ENCODE peak calls at places on chromosomes 4 and X, in nine cellular contexts. E, K, Z, V, N, R, Y, M and H are unnamed samples.

GRCh38 chrX:86604620-86605019 is 456.4 kb downstream of the DACH2 start:
- DNase-seq in E (no peak), Y (no peak), V (peak; percentile 42), N (no peak), M (no peak), R (no peak), K (no peak), Z (no peak), H (no peak)

GRCh38 chrX:129139837-129140679 is 383.2 kb downstream of the SMARCA1 start:
- DNase-seq in R (no peak), Z (no peak), M (no peak), Y (no peak), N (no peak), V (no peak), K (no peak), E (no peak), H (no peak)

GRCh38 chrX:139739138-139739537 is 31.2 kb upstream of the MCF2 start:
- DNase-seq in R (no peak), Z (peak; percentile 0), M (no peak), N (no peak), V (no peak), E (peak; percentile 80), K (no peak), Y (peak; percentile 19), H (no peak)

GRCh38 chrX:13076176-13076956 is 31.9 kb upstream of the FAM9C start:
- DNase-seq in M (no peak), Y (no peak), Z (no peak), R (no peak), E (peak; percentile 17), K (no peak), V (no peak), N (no peak), H (no peak)

GRCh38 chr4:114043116-114043515 is 63.7 kb upstream of the ARSJ start:
- DNase-seq in V (no peak), K (no peak), R (no peak), M (no peak), N (no peak), Y (peak; percentile 61), Z (no peak), E (peak; percentile 62), H (no peak)

GRCh38 chrX:40806511-40807220 is 71.3 kb upstream of the MED14 start:
- DNase-seq in Z (no peak), K (no peak), E (peak; percentile 28), N (no peak), V (no peak), M (no peak), Y (no peak), R (no peak), H (no peak)

GRCh38 chr4:15035152-15035551 is 32.9 kb downstream of the CPEB2 start:
- DNase-seq in N (no peak), V (no peak), Y (no peak), E (peak; percentile 16), M (no peak), K (no peak), Z (no peak), R (no peak), H (no peak)

GRCh38 chrX:133726642-133727041 is 258.8 kb downstream of the GPC3 start:
- DNase-seq in E (no peak), R (no peak), V (no peak), K (no peak), N (no peak), Z (no peak), M (no peak), Y (no peak), H (no peak)

GRCh38 chrX:81316163-81316562 is 114.3 kb downstream of the SH3BGRL start:
- DNase-seq in N (no peak), V (no peak), K (no peak), R (no peak), E (peak; percentile 80), M (no peak), Z (no peak), Y (no peak), H (no peak)

GRCh38 chr4:101604976-101605375 is 185.6 kb upstream of the BANK1 start:
- DNase-seq in N (no peak), M (no peak), Y (no peak), K (no peak), E (no peak), Z (no peak), V (no peak), R (no peak), H (no peak)

DNA sequence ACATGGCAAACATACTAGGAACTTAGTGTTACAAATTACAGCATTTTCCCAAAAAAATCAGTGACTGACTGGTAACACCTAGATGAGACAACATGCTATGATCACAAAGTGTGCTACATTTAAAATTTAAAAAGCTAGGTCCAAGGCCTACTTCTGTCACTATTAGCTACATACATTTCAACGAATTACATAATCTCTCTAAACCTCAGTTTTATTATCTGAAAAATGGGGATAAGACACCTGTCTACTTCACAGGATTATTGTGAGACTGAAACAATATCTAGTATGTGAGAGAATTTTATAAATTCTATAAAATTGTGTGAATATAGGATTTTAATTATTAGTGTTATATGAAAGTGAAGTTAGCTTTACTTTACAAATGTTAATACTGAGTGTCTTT is 228.5 kb downstream of the DCLK2 start:
- DNase-seq in N (no peak), E (no peak), M (no peak), K (no peak), V (no peak), R (no peak), Z (no peak), Y (no peak), H (no peak)
- H3K4me1 ChIP-seq in N (peaks cover 3% of the 10 kb centered on the region), E (peaks cover 41% of the 10 kb centered on the region), M (no peaks in the 10 kb centered on the region), K (peaks cover 12% of the 10 kb centered on the region), V (no peaks in the 10 kb centered on the region), R (no peaks in the 10 kb centered on the region), Z (no peaks in the 10 kb centered on the region), Y (peaks cover 3% of the 10 kb centered on the region), H (peaks cover 7% of the 10 kb centered on the region)

GRCh38 chr4:1211371-1211770 is 37.6 kb downstream of the CTBP1 start:
- DNase-seq in M (no peak), K (peak; percentile 69), V (no peak), Z (no peak), Y (no peak), R (no peak), N (peak; percentile 22), E (no peak), H (no peak)

GRCh38 chr4:1210971-1211370 is 38.0 kb downstream of the CTBP1 start:
- DNase-seq in M (no peak), V (no peak), K (peak; percentile 60), R (no peak), Z (no peak), Y (no peak), E (no peak), N (peak; percentile 40), H (peak; percentile 17)

GRCh38 chr4:1212546-1213335 is 36.2 kb downstream of the CTBP1 start:
- DNase-seq in N (peak; percentile 47), V (no peak), Y (no peak), Z (no peak), E (no peak), M (no peak), K (peak; percentile 67), R (no peak), H (no peak)

GRCh38 chr4:1213336-1213995 is 35.5 kb downstream of the CTBP1 start:
- DNase-seq in M (no peak), Y (no peak), K (peak; percentile 67), E (no peak), V (no peak), R (no peak), Z (no peak), N (peak; percentile 39), H (no peak)

GRCh38 chr4:1211951-1212545 is 36.9 kb downstream of the CTBP1 start:
- DNase-seq in Z (no peak), Y (no peak), K (peak; percentile 83), E (no peak), V (no peak), M (no peak), N (peak; percentile 82), R (no peak), H (no peak)
- H3K27ac ChIP-seq in Z (no peak overlapping the region), Y (no peak overlapping the region), K (no peak overlapping the region), E (no peak overlapping the region), V (no peak overlapping the region), M (no peak overlapping the region), N (no peak overlapping the region), R (no peak overlapping the region), H (peak overlapping the region; percentile 75)

GRCh38 chr4:73131281-73131680 is 61.8 kb upstream of the COX18 start:
- DNase-seq in K (no peak), N (no peak), E (no peak), Z (no peak), V (no peak), M (no peak), Y (no peak), R (no peak), H (no peak)
- H3K36me3 ChIP-seq in K (peaks cover 72% of the 10 kb centered on the region), N (no peaks in the 10 kb centered on the region), E (peaks cover 41% of the 10 kb centered on the region), Z (peaks cover 6% of the 10 kb centered on the region), V (peaks cover 54% of the 10 kb centered on the region), M (peaks cover 18% of the 10 kb centered on the region), Y (peaks cover 86% of the 10 kb centered on the region), R (peaks cover 9% of the 10 kb centered on the region), H (peaks cover 31% of the 10 kb centered on the region)

GRCh38 chr4:99087887-99088484 is 602 bp downstream of the ADH5 start:
- DNase-seq in Y (peak; percentile 22), E (peak; percentile 66), Z (no peak), V (peak; percentile 57), R (no peak), K (no peak), M (peak; percentile 7), N (peak; percentile 45), H (peak; percentile 92)

GRCh38 chr4:99090511-99090910 is 1.9 kb upstream of the ADH5 start:
- DNase-seq in E (no peak), V (no peak), R (no peak), M (no peak), N (no peak), Y (no peak), K (no peak), Z (no peak), H (no peak)

GRCh38 chr4:99084595-99084994 is 4.0 kb downstream of the ADH5 start:
- DNase-seq in R (no peak), Z (no peak), M (no peak), Y (no peak), K (no peak), V (no peak), N (no peak), E (no peak), H (no peak)

GRCh38 chr4:99091174-99091573 is 2.6 kb upstream of the ADH5 start:
- DNase-seq in V (no peak), N (no peak), K (no peak), E (no peak), Y (no peak), M (no peak), Z (no peak), R (no peak), H (no peak)

GRCh38 chr4:99088485-99089365 is at the start of gene ADH5:
- DNase-seq in M (peak; percentile 86), Z (peak; percentile 83), E (peak; percentile 80), R (peak; percentile 88), V (peak; percentile 96), K (peak; percentile 96), N (peak; percentile 90), Y (peak; percentile 88), H (peak; percentile 90)
- H3K4me1 ChIP-seq in M (peaks cover 39% of the 10 kb centered on the region), Z (peaks cover 15% of the 10 kb centered on the region), E (peaks cover 22% of the 10 kb centered on the region), R (peaks cover 23% of the 10 kb centered on the region), V (peaks cover 19% of the 10 kb centered on the region), K (peaks cover 14% of the 10 kb centered on the region), N (peaks cover 21% of the 10 kb centered on the region), Y (no peaks in the 10 kb centered on the region), H (no peaks in the 10 kb centered on the region)